ENCODE peak calls at places on chromosomes 11 and 22, in seven cellular contexts. One of them, this sample, is unnamed.

GRCh38 chr11:95715777-95716241 is 73.8 kb downstream of the FAM76B start:
- DNase-seq in Calu3: peak
- DNase-seq in EH: no peak
- DNase-seq in Kasumi-1: peak
- DNase-seq in stimulated activated CD8-positive, alpha-beta memory T cell treated with anti-CD3 and anti-CD28 coated beads, Interleukin-4, amount 100 ng/mL, for 48 hours: peak
- DNase-seq in NCI-H82: no peak
- DNase-seq in lower leg skin: no peak
- DNase-seq in this sample: no peak

GRCh38 chr11:102383839-102384238 is 36.8 kb downstream of the BIRC2 start:
- DNase-seq in Calu3: no peak
- DNase-seq in EH: no peak
- DNase-seq in Kasumi-1: no peak
- DNase-seq in stimulated activated CD8-positive, alpha-beta memory T cell treated with anti-CD3 and anti-CD28 coated beads, Interleukin-4, amount 100 ng/mL, for 48 hours: no peak
- DNase-seq in NCI-H82: no peak
- DNase-seq in lower leg skin: no peak
- DNase-seq in this sample: no peak

GRCh38 chr11:20795005-20795404 is 125.6 kb downstream of the NELL1 start:
- DNase-seq in Calu3: no peak
- DNase-seq in EH: no peak
- DNase-seq in Kasumi-1: no peak
- DNase-seq in stimulated activated CD8-positive, alpha-beta memory T cell treated with anti-CD3 and anti-CD28 coated beads, Interleukin-4, amount 100 ng/mL, for 48 hours: no peak
- DNase-seq in NCI-H82: no peak
- DNase-seq in lower leg skin: no peak
- DNase-seq in this sample: no peak

GRCh38 chr11:122202951-122203456 is 87.0 kb upstream of the BLID start:
- DNase-seq in Calu3: peak
- DNase-seq in EH: peak
- DNase-seq in Kasumi-1: peak
- DNase-seq in stimulated activated CD8-positive, alpha-beta memory T cell treated with anti-CD3 and anti-CD28 coated beads, Interleukin-4, amount 100 ng/mL, for 48 hours: peak
- DNase-seq in NCI-H82: peak
- DNase-seq in lower leg skin: peak
- DNase-seq in this sample: peak

GRCh38 chr11:47056261-47056915 is 119.8 kb downstream of the CSTPP1 start:
- DNase-seq in Calu3: no peak
- DNase-seq in EH: peak
- DNase-seq in Kasumi-1: no peak
- DNase-seq in stimulated activated CD8-positive, alpha-beta memory T cell treated with anti-CD3 and anti-CD28 coated beads, Interleukin-4, amount 100 ng/mL, for 48 hours: no peak
- DNase-seq in NCI-H82: peak
- DNase-seq in lower leg skin: no peak
- DNase-seq in this sample: peak

GRCh38 chr11:75474240-75474639 is 41.2 kb upstream of the KLHL35 start:
- DNase-seq in Calu3: no peak
- DNase-seq in EH: peak
- DNase-seq in Kasumi-1: peak
- DNase-seq in stimulated activated CD8-positive, alpha-beta memory T cell treated with anti-CD3 and anti-CD28 coated beads, Interleukin-4, amount 100 ng/mL, for 48 hours: no peak
- DNase-seq in NCI-H82: peak
- DNase-seq in lower leg skin: no peak
- DNase-seq in this sample: no peak

GRCh38 chr11:69385466-69385820 is 91.5 kb downstream of the MYEOV start:
- DNase-seq in Calu3: no peak
- DNase-seq in EH: no peak
- DNase-seq in Kasumi-1: no peak
- DNase-seq in stimulated activated CD8-positive, alpha-beta memory T cell treated with anti-CD3 and anti-CD28 coated beads, Interleukin-4, amount 100 ng/mL, for 48 hours: no peak
- DNase-seq in NCI-H82: no peak
- DNase-seq in lower leg skin: no peak
- DNase-seq in this sample: no peak

GRCh38 chr22:19011075-19011474 is 75.0 kb upstream of the PRODH start:
- DNase-seq in Calu3: no peak
- DNase-seq in EH: no peak
- DNase-seq in Kasumi-1: no peak
- DNase-seq in stimulated activated CD8-positive, alpha-beta memory T cell treated with anti-CD3 and anti-CD28 coated beads, Interleukin-4, amount 100 ng/mL, for 48 hours: no peak
- DNase-seq in NCI-H82: no peak
- DNase-seq in lower leg skin: no peak
- DNase-seq in this sample: no peak

GRCh38 chr11:116422556-116422955 is 350.2 kb downstream of the BUD13 start:
- DNase-seq in Calu3: no peak
- DNase-seq in EH: no peak
- DNase-seq in Kasumi-1: no peak
- DNase-seq in stimulated activated CD8-positive, alpha-beta memory T cell treated with anti-CD3 and anti-CD28 coated beads, Interleukin-4, amount 100 ng/mL, for 48 hours: no peak
- DNase-seq in NCI-H82: no peak
- DNase-seq in lower leg skin: no peak
- DNase-seq in this sample: no peak

GRCh38 chr11:70720291-70720690 is 322.0 kb downstream of the CTTN start:
- DNase-seq in Calu3: no peak
- DNase-seq in EH: no peak
- DNase-seq in Kasumi-1: no peak
- DNase-seq in stimulated activated CD8-positive, alpha-beta memory T cell treated with anti-CD3 and anti-CD28 coated beads, Interleukin-4, amount 100 ng/mL, for 48 hours: no peak
- DNase-seq in NCI-H82: no peak
- DNase-seq in lower leg skin: no peak
- DNase-seq in this sample: no peak

GRCh38 chr11:127074151-127074761 is 73.7 kb upstream of the KIRREL3 start:
- DNase-seq in Calu3: peak
- DNase-seq in EH: peak
- DNase-seq in Kasumi-1: peak
- DNase-seq in stimulated activated CD8-positive, alpha-beta memory T cell treated with anti-CD3 and anti-CD28 coated beads, Interleukin-4, amount 100 ng/mL, for 48 hours: no peak
- DNase-seq in NCI-H82: peak
- DNase-seq in lower leg skin: no peak
- DNase-seq in this sample: peak

GRCh38 chr11:848380-848931 is 5.8 kb downstream of the TSPAN4 start:
- DNase-seq in Calu3: peak
- DNase-seq in EH: peak
- DNase-seq in Kasumi-1: peak
- DNase-seq in stimulated activated CD8-positive, alpha-beta memory T cell treated with anti-CD3 and anti-CD28 coated beads, Interleukin-4, amount 100 ng/mL, for 48 hours: peak
- DNase-seq in NCI-H82: peak
- DNase-seq in lower leg skin: no peak
- DNase-seq in this sample: peak

GRCh38 chr22:44260216-44261035 is 52.3 kb downstream of the SHISAL1 start:
- DNase-seq in Calu3: no peak
- DNase-seq in EH: no peak
- DNase-seq in Kasumi-1: no peak
- DNase-seq in stimulated activated CD8-positive, alpha-beta memory T cell treated with anti-CD3 and anti-CD28 coated beads, Interleukin-4, amount 100 ng/mL, for 48 hours: no peak
- DNase-seq in NCI-H82: no peak
- DNase-seq in lower leg skin: no peak
- DNase-seq in this sample: no peak

GRCh38 chr11:33406241-33406640 is 149.1 kb downstream of the HIPK3 start:
- DNase-seq in Calu3: no peak
- DNase-seq in EH: no peak
- DNase-seq in Kasumi-1: no peak
- DNase-seq in stimulated activated CD8-positive, alpha-beta memory T cell treated with anti-CD3 and anti-CD28 coated beads, Interleukin-4, amount 100 ng/mL, for 48 hours: no peak
- DNase-seq in NCI-H82: peak
- DNase-seq in lower leg skin: no peak
- DNase-seq in this sample: no peak

GRCh38 chr11:128603752-128604472 is 16.6 kb upstream of the ETS1 start:
- DNase-seq in Calu3: no peak
- DNase-seq in EH: peak
- DNase-seq in Kasumi-1: no peak
- DNase-seq in stimulated activated CD8-positive, alpha-beta memory T cell treated with anti-CD3 and anti-CD28 coated beads, Interleukin-4, amount 100 ng/mL, for 48 hours: no peak
- DNase-seq in NCI-H82: no peak
- DNase-seq in lower leg skin: no peak
- DNase-seq in this sample: no peak

GRCh38 chr11:132973686-132974085 is 558.6 kb downstream of the OPCML start:
- DNase-seq in Calu3: no peak
- DNase-seq in EH: no peak
- DNase-seq in Kasumi-1: no peak
- DNase-seq in stimulated activated CD8-positive, alpha-beta memory T cell treated with anti-CD3 and anti-CD28 coated beads, Interleukin-4, amount 100 ng/mL, for 48 hours: no peak
- DNase-seq in NCI-H82: peak
- DNase-seq in lower leg skin: no peak
- DNase-seq in this sample: no peak

GRCh38 chr22:36587289-36588154 is 58.6 kb upstream of the EIF3D start:
- DNase-seq in Calu3: no peak
- DNase-seq in EH: peak
- DNase-seq in Kasumi-1: no peak
- DNase-seq in stimulated activated CD8-positive, alpha-beta memory T cell treated with anti-CD3 and anti-CD28 coated beads, Interleukin-4, amount 100 ng/mL, for 48 hours: no peak
- DNase-seq in NCI-H82: peak
- DNase-seq in lower leg skin: no peak
- DNase-seq in this sample: no peak

GRCh38 chr11:10441652-10442503 is 13.2 kb upstream of the AMPD3 start:
- DNase-seq in Calu3: no peak
- DNase-seq in EH: no peak
- DNase-seq in Kasumi-1: peak
- DNase-seq in stimulated activated CD8-positive, alpha-beta memory T cell treated with anti-CD3 and anti-CD28 coated beads, Interleukin-4, amount 100 ng/mL, for 48 hours: no peak
- DNase-seq in NCI-H82: no peak
- DNase-seq in lower leg skin: no peak
- DNase-seq in this sample: no peak

GRCh38 chr11:70002433-70002832 is 75.7 kb upstream of the ANO1 start:
- DNase-seq in Calu3: no peak
- DNase-seq in EH: no peak
- DNase-seq in Kasumi-1: peak
- DNase-seq in stimulated activated CD8-positive, alpha-beta memory T cell treated with anti-CD3 and anti-CD28 coated beads, Interleukin-4, amount 100 ng/mL, for 48 hours: peak
- DNase-seq in NCI-H82: no peak
- DNase-seq in lower leg skin: no peak
- DNase-seq in this sample: no peak

GRCh38 chr11:65334696-65335295 is 1.1 kb downstream of the DPF2 start:
- DNase-seq in Calu3: no peak
- DNase-seq in EH: peak
- DNase-seq in Kasumi-1: no peak
- DNase-seq in stimulated activated CD8-positive, alpha-beta memory T cell treated with anti-CD3 and anti-CD28 coated beads, Interleukin-4, amount 100 ng/mL, for 48 hours: no peak
- DNase-seq in NCI-H82: no peak
- DNase-seq in lower leg skin: no peak
- DNase-seq in this sample: no peak

GRCh38 chr11:78801161-78801884 is 226.7 kb upstream of the NARS2 start:
- DNase-seq in Calu3: no peak
- DNase-seq in EH: peak
- DNase-seq in Kasumi-1: peak
- DNase-seq in stimulated activated CD8-positive, alpha-beta memory T cell treated with anti-CD3 and anti-CD28 coated beads, Interleukin-4, amount 100 ng/mL, for 48 hours: no peak
- DNase-seq in NCI-H82: no peak
- DNase-seq in lower leg skin: peak
- DNase-seq in this sample: peak

GRCh38 chr11:128482512-128483191 is 104.7 kb downstream of the ETS1 start:
- DNase-seq in Calu3: no peak
- DNase-seq in EH: peak
- DNase-seq in Kasumi-1: no peak
- DNase-seq in stimulated activated CD8-positive, alpha-beta memory T cell treated with anti-CD3 and anti-CD28 coated beads, Interleukin-4, amount 100 ng/mL, for 48 hours: peak
- DNase-seq in NCI-H82: no peak
- DNase-seq in lower leg skin: no peak
- DNase-seq in this sample: no peak

GRCh38 chr11:103994111-103994510 is 42.3 kb upstream of the DDI1 start:
- DNase-seq in Calu3: no peak
- DNase-seq in EH: peak
- DNase-seq in Kasumi-1: no peak
- DNase-seq in stimulated activated CD8-positive, alpha-beta memory T cell treated with anti-CD3 and anti-CD28 coated beads, Interleukin-4, amount 100 ng/mL, for 48 hours: no peak
- DNase-seq in NCI-H82: no peak
- DNase-seq in lower leg skin: no peak
- DNase-seq in this sample: no peak

GRCh38 chr11:126282361-126282741 is 542 bp upstream of the TIRAP start:
- DNase-seq in Calu3: no peak
- DNase-seq in EH: peak
- DNase-seq in Kasumi-1: peak
- DNase-seq in stimulated activated CD8-positive, alpha-beta memory T cell treated with anti-CD3 and anti-CD28 coated beads, Interleukin-4, amount 100 ng/mL, for 48 hours: peak
- DNase-seq in NCI-H82: peak
- DNase-seq in lower leg skin: peak
- DNase-seq in this sample: peak

This sample was measured in hepatocyte.